ENCODE peak calls at places on chromosomes 11 and 22, in six cellular contexts. One of them, this sample, is unnamed.

GRCh38 chr11:72231396-72232259 is 7.1 kb downstream of the INPPL1 start:
- DNase-seq in PC-9: no peak
- DNase-seq in brain microvascular endothelial cell: no peak
- DNase-seq in upper lobe of right lung: peak
- DNase-seq in gastrocnemius medialis: no peak
- DNase-seq in heart left ventricle: peak
- DNase-seq in this sample: no peak

GRCh38 chr11:34438529-34439507 is at the start of gene CAT:
- DNase-seq in PC-9: peak
- DNase-seq in brain microvascular endothelial cell: peak
- DNase-seq in upper lobe of right lung: peak
- DNase-seq in gastrocnemius medialis: peak
- DNase-seq in heart left ventricle: peak
- DNase-seq in this sample: peak

GRCh38 chr11:118621898-118622375 is 14.5 kb downstream of the PHLDB1 start:
- DNase-seq in PC-9: no peak
- DNase-seq in brain microvascular endothelial cell: no peak
- DNase-seq in upper lobe of right lung: no peak
- DNase-seq in gastrocnemius medialis: no peak
- DNase-seq in heart left ventricle: no peak
- DNase-seq in this sample: no peak

GRCh38 chr11:119537641-119538253 is 114.8 kb upstream of the THY1 start:
- DNase-seq in PC-9: no peak
- DNase-seq in brain microvascular endothelial cell: no peak
- DNase-seq in upper lobe of right lung: peak
- DNase-seq in gastrocnemius medialis: no peak
- DNase-seq in heart left ventricle: no peak
- DNase-seq in this sample: peak

GRCh38 chr22:31036671-31037550 is 44.2 kb upstream of the SMTN start:
- DNase-seq in PC-9: peak
- DNase-seq in brain microvascular endothelial cell: peak
- DNase-seq in upper lobe of right lung: no peak
- DNase-seq in gastrocnemius medialis: no peak
- DNase-seq in heart left ventricle: peak
- DNase-seq in this sample: no peak

GRCh38 chr22:26433805-26434204 is 4.7 kb downstream of the ASPHD2 start:
- DNase-seq in PC-9: no peak
- DNase-seq in brain microvascular endothelial cell: no peak
- DNase-seq in upper lobe of right lung: no peak
- DNase-seq in gastrocnemius medialis: no peak
- DNase-seq in heart left ventricle: no peak
- DNase-seq in this sample: no peak

GRCh38 chr22:49866134-49866533 is 12.5 kb downstream of the ZBED4 start:
- DNase-seq in PC-9: no peak
- DNase-seq in brain microvascular endothelial cell: no peak
- DNase-seq in upper lobe of right lung: no peak
- DNase-seq in gastrocnemius medialis: no peak
- DNase-seq in heart left ventricle: no peak
- DNase-seq in this sample: no peak

GRCh38 chr11:64769283-64769682 is 9.1 kb downstream of the SF1 start:
- DNase-seq in PC-9: no peak
- DNase-seq in brain microvascular endothelial cell: no peak
- DNase-seq in upper lobe of right lung: no peak
- DNase-seq in gastrocnemius medialis: no peak
- DNase-seq in heart left ventricle: no peak
- DNase-seq in this sample: no peak

GRCh38 chr22:35352214-35353111 is 28.4 kb upstream of the HMOX1 start:
- DNase-seq in PC-9: peak
- DNase-seq in brain microvascular endothelial cell: no peak
- DNase-seq in upper lobe of right lung: peak
- DNase-seq in gastrocnemius medialis: peak
- DNase-seq in heart left ventricle: peak
- DNase-seq in this sample: peak

GRCh38 chr22:49393526-49393925 is 434.1 kb downstream of the BRD1 start:
- DNase-seq in PC-9: no peak
- DNase-seq in brain microvascular endothelial cell: no peak
- DNase-seq in upper lobe of right lung: no peak
- DNase-seq in gastrocnemius medialis: no peak
- DNase-seq in heart left ventricle: no peak
- DNase-seq in this sample: no peak

GRCh38 chr22:39622881-39623367 is 52.4 kb downstream of the CACNA1I start:
- DNase-seq in PC-9: peak
- DNase-seq in brain microvascular endothelial cell: peak
- DNase-seq in upper lobe of right lung: peak
- DNase-seq in gastrocnemius medialis: peak
- DNase-seq in heart left ventricle: peak
- DNase-seq in this sample: no peak

GRCh38 chr11:31939004-31939403 is 127.9 kb upstream of the PAX6 start:
- DNase-seq in PC-9: no peak
- DNase-seq in brain microvascular endothelial cell: no peak
- DNase-seq in upper lobe of right lung: no peak
- DNase-seq in gastrocnemius medialis: no peak
- DNase-seq in heart left ventricle: no peak
- DNase-seq in this sample: no peak

GRCh38 chr11:4025248-4025956 is 69.2 kb upstream of the RRM1 start:
- DNase-seq in PC-9: no peak
- DNase-seq in brain microvascular endothelial cell: no peak
- DNase-seq in upper lobe of right lung: no peak
- DNase-seq in gastrocnemius medialis: no peak
- DNase-seq in heart left ventricle: no peak
- DNase-seq in this sample: no peak

GRCh38 chr11:66687831-66688281 is 10.2 kb upstream of the RBM4B start:
- DNase-seq in PC-9: no peak
- DNase-seq in brain microvascular endothelial cell: no peak
- DNase-seq in upper lobe of right lung: peak
- DNase-seq in gastrocnemius medialis: no peak
- DNase-seq in heart left ventricle: no peak
- DNase-seq in this sample: no peak

GRCh38 chr11:63951779-63952536 is 13.2 kb downstream of the NAA40 start:
- DNase-seq in PC-9: no peak
- DNase-seq in brain microvascular endothelial cell: peak
- DNase-seq in upper lobe of right lung: no peak
- DNase-seq in gastrocnemius medialis: no peak
- DNase-seq in heart left ventricle: no peak
- DNase-seq in this sample: no peak

GRCh38 chr11:116478205-116478604 is 294.6 kb downstream of the BUD13 start:
- DNase-seq in PC-9: no peak
- DNase-seq in brain microvascular endothelial cell: no peak
- DNase-seq in upper lobe of right lung: no peak
- DNase-seq in gastrocnemius medialis: no peak
- DNase-seq in heart left ventricle: no peak
- DNase-seq in this sample: no peak

GRCh38 chr11:58615556-58615955 is 6.9 kb upstream of the CNTF start:
- DNase-seq in PC-9: no peak
- DNase-seq in brain microvascular endothelial cell: no peak
- DNase-seq in upper lobe of right lung: no peak
- DNase-seq in gastrocnemius medialis: no peak
- DNase-seq in heart left ventricle: no peak
- DNase-seq in this sample: no peak

GRCh38 chr11:58609723-58610122 is 12.7 kb upstream of the CNTF start:
- DNase-seq in PC-9: no peak
- DNase-seq in brain microvascular endothelial cell: no peak
- DNase-seq in upper lobe of right lung: no peak
- DNase-seq in gastrocnemius medialis: no peak
- DNase-seq in heart left ventricle: no peak
- DNase-seq in this sample: no peak

GRCh38 chr11:58616594-58616993 is 5.9 kb upstream of the CNTF start:
- DNase-seq in PC-9: no peak
- DNase-seq in brain microvascular endothelial cell: peak
- DNase-seq in upper lobe of right lung: no peak
- DNase-seq in gastrocnemius medialis: peak
- DNase-seq in heart left ventricle: peak
- DNase-seq in this sample: no peak

GRCh38 chr11:58608331-58608730 is 14.1 kb upstream of the CNTF start:
- DNase-seq in PC-9: no peak
- DNase-seq in brain microvascular endothelial cell: no peak
- DNase-seq in upper lobe of right lung: no peak
- DNase-seq in gastrocnemius medialis: no peak
- DNase-seq in heart left ventricle: no peak
- DNase-seq in this sample: no peak

GRCh38 chr11:58613228-58613627 is 9.2 kb upstream of the CNTF start:
- DNase-seq in PC-9: no peak
- DNase-seq in brain microvascular endothelial cell: no peak
- DNase-seq in upper lobe of right lung: no peak
- DNase-seq in gastrocnemius medialis: no peak
- DNase-seq in heart left ventricle: no peak
- DNase-seq in this sample: no peak
- H3K4me3 ChIP-seq in PC-9: no peak
- H3K4me3 ChIP-seq in brain microvascular endothelial cell: no peak
- H3K4me3 ChIP-seq in upper lobe of right lung: no peak
- H3K4me3 ChIP-seq in gastrocnemius medialis: no peak
- H3K4me3 ChIP-seq in heart left ventricle: no peak
- H3K4me3 ChIP-seq in this sample: no peak

GRCh38 chr11:61871158-61871597 is 20.2 kb downstream of the FADS3 start:
- DNase-seq in PC-9: peak
- DNase-seq in brain microvascular endothelial cell: peak
- DNase-seq in upper lobe of right lung: peak
- DNase-seq in gastrocnemius medialis: peak
- DNase-seq in heart left ventricle: peak
- DNase-seq in this sample: peak
- TF ChIP-seq CTCF in PC-9: peak
- TF ChIP-seq CTCF in brain microvascular endothelial cell: peak
- TF ChIP-seq CTCF in upper lobe of right lung: peak
- TF ChIP-seq CTCF in gastrocnemius medialis: peak
- TF ChIP-seq CTCF in heart left ventricle: peak
- TF ChIP-seq CTCF in this sample: peak

GRCh38 chr11:60064115-60064514 is 7.7 kb downstream of the MS4A3 start:
- DNase-seq in PC-9: no peak
- DNase-seq in brain microvascular endothelial cell: no peak
- DNase-seq in upper lobe of right lung: no peak
- DNase-seq in gastrocnemius medialis: no peak
- DNase-seq in heart left ventricle: no peak
- DNase-seq in this sample: no peak
- H3K4me3 ChIP-seq in PC-9: no peak
- H3K4me3 ChIP-seq in brain microvascular endothelial cell: no peak
- H3K4me3 ChIP-seq in upper lobe of right lung: no peak
- H3K4me3 ChIP-seq in gastrocnemius medialis: no peak
- H3K4me3 ChIP-seq in heart left ventricle: no peak
- H3K4me3 ChIP-seq in this sample: no peak

GRCh38 chr11:2693851-2694261 is 5.9 kb downstream of the KCNQ1OT1 start:
- DNase-seq in PC-9: no peak
- DNase-seq in brain microvascular endothelial cell: no peak
- DNase-seq in upper lobe of right lung: no peak
- DNase-seq in gastrocnemius medialis: no peak
- DNase-seq in heart left ventricle: no peak
- DNase-seq in this sample: no peak
- TF ChIP-seq CTCF in PC-9: no peak
- TF ChIP-seq CTCF in brain microvascular endothelial cell: no peak
- TF ChIP-seq CTCF in upper lobe of right lung: no peak
- TF ChIP-seq CTCF in gastrocnemius medialis: no peak
- TF ChIP-seq CTCF in heart left ventricle: no peak
- TF ChIP-seq CTCF in this sample: no peak

GRCh38 chr11:69362315-69362714 is 68.4 kb downstream of the MYEOV start:
- DNase-seq in PC-9: no peak
- DNase-seq in brain microvascular endothelial cell: no peak
- DNase-seq in upper lobe of right lung: no peak
- DNase-seq in gastrocnemius medialis: no peak
- DNase-seq in heart left ventricle: no peak
- DNase-seq in this sample: peak
- H3K4me3 ChIP-seq in PC-9: no peak
- H3K4me3 ChIP-seq in brain microvascular endothelial cell: no peak
- H3K4me3 ChIP-seq in upper lobe of right lung: no peak
- H3K4me3 ChIP-seq in gastrocnemius medialis: no peak
- H3K4me3 ChIP-seq in heart left ventricle: no peak
- H3K4me3 ChIP-seq in this sample: no peak

DNA sequence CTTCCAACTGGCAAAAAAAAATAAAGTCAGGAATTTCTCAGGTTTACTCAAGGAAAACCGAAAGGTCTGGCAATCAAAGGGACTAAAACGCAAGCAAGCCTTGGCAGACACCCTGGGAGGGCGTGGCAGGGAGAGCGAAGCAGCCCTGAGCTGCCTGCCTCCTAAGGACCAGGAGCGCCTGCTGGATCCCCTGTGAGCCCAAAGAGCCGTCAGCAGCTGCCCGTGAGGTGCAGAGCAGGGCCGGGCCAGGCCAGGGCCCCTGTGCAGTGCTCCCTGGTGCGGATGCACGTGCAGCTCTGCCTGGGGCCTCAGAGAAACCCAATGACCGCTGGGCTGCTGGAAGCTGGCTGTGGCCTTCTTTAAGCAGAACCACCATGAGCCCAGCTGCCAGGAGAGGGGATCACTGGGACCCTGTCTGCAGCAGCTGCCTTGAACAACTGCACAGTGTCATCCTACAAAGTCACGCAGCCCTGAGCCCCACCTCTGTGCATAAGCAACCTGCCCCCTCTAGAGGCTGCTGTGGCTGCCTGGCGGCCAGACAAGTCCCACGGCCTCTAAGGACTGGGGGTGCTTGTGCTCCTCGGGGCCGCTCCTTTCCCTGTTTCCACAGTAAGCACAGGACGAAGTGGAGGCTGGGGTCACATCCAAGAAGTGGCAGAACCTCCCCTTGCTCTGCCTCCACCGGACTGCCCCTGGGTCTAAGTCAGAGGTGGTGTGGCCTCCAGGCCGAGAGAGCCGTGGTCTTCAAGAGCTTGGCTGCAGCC is 29.2 kb upstream of the COMT start:
- DNase-seq in PC-9: no peak
- DNase-seq in brain microvascular endothelial cell: no peak
- DNase-seq in upper lobe of right lung: no peak
- DNase-seq in gastrocnemius medialis: no peak
- DNase-seq in heart left ventricle: no peak
- DNase-seq in this sample: no peak
- TF ChIP-seq CTCF in PC-9: no peak
- TF ChIP-seq CTCF in brain microvascular endothelial cell: peak
- TF ChIP-seq CTCF in upper lobe of right lung: no peak
- TF ChIP-seq CTCF in gastrocnemius medialis: no peak
- TF ChIP-seq CTCF in heart left ventricle: no peak
- TF ChIP-seq CTCF in this sample: no peak